ENCODE peak calls at places on chromosomes 11 and 22, in ten cellular contexts. Z, P, A, V, N, X, F, L, M and Q are unnamed samples.

GRCh38 chr22:47571616-47572015 is 809.2 kb downstream of the TBC1D22A start:
- ATAC-seq in V (no peak), L (no peak), M (no peak), X (no peak), F (no peak), A (no peak), P (no peak), Z (no peak), N (no peak), Q (no peak)

GRCh38 chr11:89633125-89633695 is 76.9 kb upstream of the TRIM77 start:
- ATAC-seq in L (no peak), A (no peak), N (no peak), V (no peak), M (no peak), Z (no peak), X (no peak), P (no peak), F (no peak), Q (no peak)

GRCh38 chr22:25208743-25209505 is 9.3 kb downstream of the CRYBB3 start:
- ATAC-seq in P (no peak), X (no peak), A (no peak), V (no peak), L (no peak), M (no peak), F (peak), N (no peak), Z (no peak), Q (no peak)

GRCh38 chr11:13114566-13115465 is 105.7 kb downstream of the RASSF10 start:
- ATAC-seq in V (peak), P (no peak), L (no peak), X (no peak), M (no peak), Z (no peak), F (peak), N (no peak), A (no peak), Q (no peak)

GRCh38 chr11:112132737-112133136 is 31.2 kb downstream of the IL18 start:
- ATAC-seq in N (no peak), L (no peak), A (no peak), V (no peak), Z (no peak), X (no peak), P (no peak), F (no peak), M (no peak), Q (no peak)

GRCh38 chr11:12564012-12564411 is 110.2 kb upstream of the TEAD1 start:
- ATAC-seq in F (no peak), L (no peak), Z (no peak), X (no peak), N (no peak), A (no peak), P (no peak), M (no peak), V (no peak), Q (no peak)

GRCh38 chr11:130852589-130852988 is 63.7 kb downstream of the SNX19 start:
- ATAC-seq in M (no peak), P (no peak), V (no peak), A (no peak), L (no peak), N (no peak), X (no peak), F (no peak), Z (no peak), Q (no peak)

GRCh38 chr11:86314636-86315035 is 12.6 kb downstream of the HIKESHI start:
- ATAC-seq in P (no peak), N (no peak), V (no peak), X (no peak), A (no peak), Z (no peak), L (no peak), F (no peak), M (no peak), Q (no peak)

GRCh38 chr22:38921126-38921525 is 36.3 kb upstream of the APOBEC3A start:
- ATAC-seq in X (no peak), A (no peak), N (no peak), V (peak), L (no peak), M (no peak), Z (no peak), F (no peak), P (no peak), Q (no peak)

GRCh38 chr22:44711236-44711560 is 9.2 kb downstream of the PRR5 start:
- ATAC-seq in P (no peak), A (no peak), V (no peak), L (peak), M (no peak), X (no peak), Z (no peak), N (no peak), F (peak), Q (no peak)

GRCh38 chr11:108887436-108888238 is 222.8 kb downstream of the DDX10 start:
- ATAC-seq in X (no peak), Z (peak), P (peak), F (no peak), N (no peak), M (no peak), L (no peak), A (no peak), V (no peak), Q (no peak)

GRCh38 chr22:17896552-17896951 is 122.3 kb upstream of the BID start:
- ATAC-seq in N (peak), X (no peak), L (no peak), P (no peak), M (no peak), A (peak), Z (no peak), V (peak), F (peak), Q (no peak)

GRCh38 chr22:33397381-33397907 is 339.3 kb upstream of the SYN3 start:
- ATAC-seq in M (no peak), N (no peak), P (no peak), L (no peak), A (no peak), V (no peak), Z (no peak), X (no peak), F (no peak), Q (no peak)

GRCh38 chr11:63612181-63612580 is 2.1 kb downstream of the PLAAT3 start:
- ATAC-seq in M (no peak), P (no peak), X (no peak), F (no peak), Z (no peak), V (no peak), N (no peak), L (no peak), A (no peak), Q (no peak)

GRCh38 chr11:8671651-8672062 is 10.8 kb downstream of the TRIM66 start:
- ATAC-seq in F (peak), N (peak), P (no peak), A (peak), V (no peak), L (no peak), X (no peak), M (no peak), Z (no peak), Q (no peak)

GRCh38 chr22:29621761-29622526 is 18.5 kb downstream of the NF2 start:
- ATAC-seq in N (no peak), Z (no peak), M (no peak), A (no peak), F (no peak), V (peak), P (no peak), L (no peak), X (no peak), Q (no peak)

GRCh38 chr11:87179621-87180020 is 141.9 kb downstream of the TMEM135 start:
- ATAC-seq in M (no peak), Z (no peak), F (no peak), A (no peak), N (no peak), X (no peak), V (no peak), L (no peak), P (no peak), Q (no peak)

GRCh38 chr11:17719028-17719939 is at the start of gene MYOD1:
- ATAC-seq in X (no peak), L (no peak), A (peak), F (peak), Z (no peak), M (no peak), P (no peak), V (no peak), N (peak), Q (no peak)

GRCh38 chr11:14203392-14203791 is 155.6 kb downstream of the RRAS2 start:
- ATAC-seq in X (no peak), V (no peak), N (no peak), Z (no peak), A (no peak), F (no peak), P (no peak), M (no peak), L (no peak), Q (no peak)

GRCh38 chr22:50304528-50305392 is 2.7 kb downstream of the PLXNB2 start:
- ATAC-seq in X (no peak), Z (no peak), N (peak), P (no peak), M (no peak), V (peak), L (peak), F (no peak), A (no peak), Q (no peak)

GRCh38 chr11:28819741-28820140 is 711.6 kb downstream of the METTL15 start:
- ATAC-seq in M (no peak), P (no peak), V (no peak), L (no peak), X (no peak), A (no peak), Z (no peak), N (no peak), F (no peak), Q (no peak)

GRCh38 chr11:109853156-109853776 is 239.9 kb upstream of the ZC3H12C start:
- ATAC-seq in A (no peak), P (no peak), X (peak), F (peak), L (no peak), N (no peak), M (no peak), Z (no peak), V (no peak), Q (no peak)

GRCh38 chr11:862028-862703 is 19.5 kb downstream of the TSPAN4 start:
- ATAC-seq in P (no peak), Z (no peak), A (no peak), F (peak), N (no peak), M (no peak), V (peak), X (no peak), L (no peak), Q (no peak)

GRCh38 chr11:94786264-94787126 is 18.3 kb downstream of the AMOTL1 start:
- ATAC-seq in Z (no peak), L (no peak), M (no peak), P (peak), X (no peak), F (peak), N (peak), A (no peak), V (peak), Q (no peak)

GRCh38 chr11:64525711-64526110 is 65.3 kb upstream of the SLC22A12 start:
- ATAC-seq in P (no peak), F (peak), L (no peak), N (no peak), M (no peak), X (no peak), Z (no peak), A (no peak), V (no peak), Q (no peak)

GRCh38 chr11:9170450-9170849 is 79.1 kb upstream of the SCUBE2 start:
- ATAC-seq in P (no peak), A (no peak), M (no peak), L (no peak), F (no peak), X (no peak), N (peak), Z (no peak), V (no peak), Q (no peak)

GRCh38 chr11:128482092-128482491 is 105.3 kb downstream of the ETS1 start:
- ATAC-seq in N (no peak), V (no peak), A (no peak), L (peak), M (no peak), F (no peak), Z (no peak), X (no peak), P (peak), Q (no peak)

GRCh38 chr11:111513240-111513605 is 1.0 kb upstream of the BTG4 start:
- ATAC-seq in N (no peak), X (peak), Z (peak), V (no peak), L (peak), P (peak), A (no peak), F (peak), M (no peak), Q (no peak)

GRCh38 chr11:44066732-44067131 is 662 bp downstream of the ACCS start:
- ATAC-seq in V (peak), M (peak), F (no peak), A (peak), P (no peak), N (no peak), Z (no peak), X (no peak), L (no peak), Q (no peak)

GRCh38 chr11:36450391-36450714 is 59.7 kb downstream of the TRAF6 start:
- ATAC-seq in M (no peak), F (no peak), V (no peak), P (no peak), L (no peak), X (no peak), N (no peak), A (no peak), Z (no peak), Q (no peak)

GRCh38 chr11:44270403-44271192 is 39.3 kb downstream of the ALX4 start:
- ATAC-seq in M (no peak), F (no peak), A (no peak), N (no peak), Z (no peak), X (no peak), L (no peak), V (no peak), P (no peak), Q (no peak)

GRCh38 chr22:43014876-43015676 is at the start of gene PACSIN2:
- ATAC-seq in N (peak), A (peak), X (peak), F (peak), V (peak), L (peak), P (peak), M (peak), Z (peak), Q (peak)

GRCh38 chr11:100892886-100893285 is 205.8 kb downstream of the ARHGAP42 start:
- ATAC-seq in Z (no peak), M (no peak), F (no peak), N (no peak), V (no peak), P (no peak), L (no peak), A (no peak), X (no peak), Q (no peak)